ENCODE peak calls at places on chromosomes 16 and 17, in four cellular contexts. X, F, O and E are unnamed samples.

GRCh38 chr16:17563340-17563739 is 92.6 kb upstream of the XYLT1 start:
- DNase-seq in X (no peak), F (no peak), O (no peak), E (no peak)

GRCh38 chr17:43961954-43962353 is 8.2 kb upstream of the PYY start:
- DNase-seq in X (no peak), F (no peak), O (no peak), E (no peak)

GRCh38 chr17:82941021-82942001 is 101.5 kb upstream of the ZNF750 start:
- DNase-seq in X (no peak), F (peak), O (peak), E (no peak)

GRCh38 chr16:49590166-49590871 is 216.7 kb downstream of the C16orf78 start:
- DNase-seq in X (no peak), F (no peak), O (no peak), E (no peak)

GRCh38 chr16:28192811-28193529 is 18.8 kb downstream of the XPO6 start:
- DNase-seq in X (peak), F (peak), O (no peak), E (no peak)

GRCh38 chr16:74496054-74496453 is 74.8 kb upstream of the CLEC18B start:
- DNase-seq in X (no peak), F (no peak), O (no peak), E (no peak)

GRCh38 chr16:57447142-57447962 is at the start of the genes CIAPIN1 and COQ9:
- DNase-seq in X (peak), F (peak), O (peak), E (peak)

GRCh38 chr16:35364263-35364662 is 1904.9 kb downstream of the TP53TG3F start:
- DNase-seq in X (no peak), F (no peak), O (no peak), E (no peak)

GRCh38 chr16:74944466-74944865 is 40.5 kb downstream of the WDR59 start:
- DNase-seq in X (no peak), F (no peak), O (no peak), E (no peak)

GRCh38 chr16:719815-720506 is 985 bp upstream of the ANTKMT start:
- DNase-seq in X (no peak), F (no peak), O (no peak), E (no peak)

GRCh38 chr17:73705594-73705993 is 61.3 kb upstream of the SDK2 start:
- DNase-seq in X (no peak), F (no peak), O (peak), E (peak)

GRCh38 chr16:25626172-25626571 is 65.6 kb upstream of the HS3ST4 start:
- DNase-seq in X (no peak), F (no peak), O (no peak), E (peak)

GRCh38 chr17:78783711-78784396 is 1.8 kb upstream of the CYTH1 start:
- DNase-seq in X (no peak), F (peak), O (no peak), E (no peak)

GRCh38 chr17:78785663-78786057 is 3.6 kb upstream of the CYTH1 start:
- DNase-seq in X (no peak), F (peak), O (no peak), E (no peak)

GRCh38 chr17:78785011-78785662 is 3.1 kb upstream of the CYTH1 start:
- DNase-seq in X (no peak), F (peak), O (no peak), E (no peak)

GRCh38 chr17:78781339-78782304 is at the start of gene CYTH1:
- DNase-seq in X (peak), F (peak), O (peak), E (no peak)

DNA sequence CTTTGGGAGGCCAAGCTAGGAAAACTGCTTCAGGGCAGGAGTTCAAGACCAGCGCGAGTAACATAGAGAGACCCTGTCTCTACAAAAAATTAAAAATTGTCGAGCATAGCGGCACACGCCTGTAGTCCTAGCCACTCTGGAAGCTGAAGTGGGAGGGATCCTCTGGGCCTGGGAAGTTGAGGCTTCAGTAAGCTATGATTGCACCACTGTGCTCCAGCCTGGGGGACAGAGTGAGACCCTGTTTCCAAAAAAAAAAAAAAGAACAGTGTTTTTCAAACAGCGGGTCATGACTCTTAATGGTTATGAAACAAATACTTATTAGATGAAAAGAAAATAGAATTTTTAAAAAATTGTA is 2.3 kb upstream of the CYTH1 start:
- DNase-seq in X (no peak), F (no peak), O (no peak), E (no peak)
- H3K27ac ChIP-seq in X (no peak), F (no peak), O (peak), E (no peak)

DNA sequence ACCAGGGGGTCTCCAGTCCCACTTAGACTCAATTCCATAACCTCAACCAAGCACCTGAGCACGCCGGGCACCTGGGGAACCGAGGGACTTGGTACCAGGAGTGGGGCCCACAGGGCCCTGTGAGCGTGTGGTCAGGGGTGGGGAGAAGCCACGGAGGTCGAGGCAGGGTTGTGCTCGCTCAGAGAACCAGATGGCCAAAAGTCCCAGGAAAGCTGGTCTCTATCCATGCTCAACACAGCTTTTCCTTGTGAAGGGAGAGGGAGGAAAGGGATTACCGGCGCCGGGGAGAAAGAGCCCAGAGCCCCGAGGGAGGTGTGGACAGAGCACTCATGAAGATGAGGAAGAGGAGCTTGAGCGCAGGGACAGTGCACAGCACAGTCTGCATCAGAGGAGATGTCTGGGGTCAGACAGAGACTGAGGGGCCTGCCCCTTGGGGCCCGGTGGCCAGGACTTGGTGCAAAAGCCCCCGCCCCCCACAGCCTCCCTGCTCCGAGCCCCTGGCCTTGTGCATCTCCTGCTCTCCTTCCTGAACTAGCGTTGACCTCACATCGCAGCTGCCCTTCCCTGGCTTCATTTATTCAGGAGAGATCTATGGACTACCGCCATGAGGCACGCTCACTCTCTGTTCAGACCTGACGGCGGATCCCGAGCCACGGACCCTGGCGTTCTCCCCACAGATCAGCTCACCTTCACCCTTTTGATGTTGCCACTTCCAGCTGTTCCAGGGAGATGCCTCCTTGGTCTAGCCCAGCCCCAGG is 355.4 kb upstream of the TNRC6C start:
- DNase-seq in X (no peak), F (peak), O (no peak), E (no peak)
- H3K27ac ChIP-seq in X (no peak), F (peak), O (no peak), E (peak)

DNA sequence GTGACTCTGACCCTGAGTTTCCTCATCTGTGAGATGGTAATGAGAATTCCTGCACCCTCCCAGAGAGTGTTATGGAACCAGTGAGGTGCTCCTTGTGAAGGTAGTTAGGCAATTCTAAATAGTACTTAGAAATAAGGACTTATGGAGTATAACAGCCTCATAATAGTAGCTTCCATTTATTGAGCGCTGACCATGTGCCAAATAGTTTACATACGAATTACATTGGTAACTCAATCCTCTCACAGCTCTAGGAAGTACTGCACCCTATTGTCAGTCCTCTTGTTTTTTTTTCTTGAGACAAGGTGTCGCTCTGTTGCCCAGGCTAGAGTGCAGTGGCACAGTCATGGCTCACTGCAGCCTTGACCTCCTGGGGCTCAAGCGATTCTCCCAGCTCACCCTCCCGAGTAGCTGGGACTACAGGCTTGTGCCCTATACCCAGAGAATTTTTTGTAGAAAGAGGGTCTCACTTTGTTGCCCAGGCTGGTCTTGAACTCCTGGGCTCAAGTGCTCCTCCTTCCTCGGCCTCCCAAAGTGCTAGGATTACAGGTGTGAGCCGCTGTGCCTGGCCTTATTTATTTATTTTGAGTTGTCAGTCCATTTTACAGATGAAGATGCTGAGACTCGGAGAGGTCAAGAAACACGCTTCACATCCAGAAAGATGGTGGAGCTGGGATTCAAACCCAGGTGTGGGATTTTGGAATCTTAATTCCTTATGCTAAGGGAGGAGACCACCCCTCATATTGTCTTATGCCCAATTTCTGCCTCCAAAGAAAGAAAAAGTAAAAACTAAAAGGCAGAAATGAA is 2.9 kb downstream of the TNS4 start:
- DNase-seq in X (no peak), F (no peak), O (no peak), E (no peak)
- H3K27ac ChIP-seq in X (no peak), F (peak), O (no peak), E (peak)

GRCh38 chr17:45296833-45297124 is 20.0 kb downstream of the MAP3K14 start:
- DNase-seq in X (no peak), F (no peak), O (peak), E (no peak)
- H3K27ac ChIP-seq in X (no peak), F (peak), O (no peak), E (peak)

DNA sequence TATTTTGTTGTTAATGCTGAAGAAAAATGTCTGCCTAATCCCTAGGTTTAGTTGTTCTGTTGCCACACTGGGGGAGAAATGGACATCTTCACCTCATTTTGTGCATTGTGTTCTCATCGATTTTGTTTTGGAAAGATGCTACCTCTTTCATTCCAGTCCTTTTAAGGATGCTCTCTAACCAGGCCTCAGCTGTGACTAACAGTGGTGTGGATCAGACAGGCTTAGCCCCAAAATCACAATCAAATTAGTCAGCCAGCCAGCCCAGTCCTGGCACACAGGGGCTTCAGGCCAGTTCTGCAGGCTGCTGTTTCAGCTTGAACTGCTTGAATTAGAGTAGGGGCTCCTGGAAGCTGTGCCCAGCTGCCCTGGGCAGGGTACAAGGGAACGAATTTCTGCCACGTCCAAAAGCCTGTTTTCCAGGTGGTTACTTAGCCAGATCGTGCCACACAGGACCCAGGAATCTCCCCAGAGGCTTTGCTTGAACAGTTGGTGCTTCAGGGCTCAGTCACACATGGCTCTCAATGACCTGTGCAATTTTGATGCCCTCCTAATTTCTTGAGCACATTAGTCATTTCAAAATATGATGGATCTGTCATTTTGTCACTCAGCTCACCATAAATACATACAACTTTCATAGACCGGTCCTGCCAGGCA is 60.7 kb downstream of the CLEC16A start:
- DNase-seq in X (no peak), F (no peak), O (no peak), E (no peak)
- H3K27ac ChIP-seq in X (no peak), F (no peak), O (no peak), E (peak)